ENCODE peak calls at places on chromosomes 6 and 20, in nine cellular contexts. One of them, this sample, is unnamed.
A peak's percentile ranks its signal among the peaks of the same experiment; 100 is the strongest.

GRCh38 chr6:134318396-134319281 is 727 bp upstream of the SGK1 start:
- DNase-seq in AG10803: no peak
- DNase-seq in upper lobe of right lung: no peak
- DNase-seq in astrocyte of the spinal cord: no peak
- DNase-seq in HCT116: no peak
- DNase-seq in K562: no peak
- DNase-seq in cardiac fibroblast: no peak
- DNase-seq in fibroblast of mammary gland: no peak
- DNase-seq in right atrium auricular region: no peak
- DNase-seq in this sample: no peak

GRCh38 chr6:161301338-161301737 is 27.5 kb upstream of the AGPAT4 start:
- DNase-seq in AG10803: peak; percentile 87
- DNase-seq in upper lobe of right lung: no peak
- DNase-seq in astrocyte of the spinal cord: peak; percentile 29
- DNase-seq in HCT116: no peak
- DNase-seq in K562: no peak
- DNase-seq in cardiac fibroblast: peak; percentile 83
- DNase-seq in fibroblast of mammary gland: peak; percentile 70
- DNase-seq in right atrium auricular region: peak; percentile 62
- DNase-seq in this sample: peak; percentile 93

GRCh38 chr6:69976591-69977090 is 110.3 kb downstream of the COL19A1 start:
- DNase-seq in AG10803: no peak
- DNase-seq in upper lobe of right lung: no peak
- DNase-seq in astrocyte of the spinal cord: no peak
- DNase-seq in HCT116: no peak
- DNase-seq in K562: no peak
- DNase-seq in cardiac fibroblast: peak; percentile 22
- DNase-seq in fibroblast of mammary gland: no peak
- DNase-seq in right atrium auricular region: no peak
- DNase-seq in this sample: no peak

GRCh38 chr20:1816384-1817381 is 78.5 kb upstream of the SIRPA start:
- DNase-seq in AG10803: peak; percentile 98
- DNase-seq in upper lobe of right lung: no peak
- DNase-seq in astrocyte of the spinal cord: peak; percentile 38
- DNase-seq in HCT116: no peak
- DNase-seq in K562: no peak
- DNase-seq in cardiac fibroblast: peak; percentile 88
- DNase-seq in fibroblast of mammary gland: peak; percentile 77
- DNase-seq in right atrium auricular region: peak; percentile 59
- DNase-seq in this sample: no peak

GRCh38 chr20:19560876-19561480 is 197.1 kb upstream of the RIN2 start:
- DNase-seq in AG10803: peak; percentile 58
- DNase-seq in upper lobe of right lung: no peak
- DNase-seq in astrocyte of the spinal cord: no peak
- DNase-seq in HCT116: no peak
- DNase-seq in K562: no peak
- DNase-seq in cardiac fibroblast: peak; percentile 18
- DNase-seq in fibroblast of mammary gland: peak; percentile 21
- DNase-seq in right atrium auricular region: no peak
- DNase-seq in this sample: peak; percentile 37

GRCh38 chr6:121555201-121555600 is 119.8 kb downstream of the GJA1 start:
- DNase-seq in AG10803: no peak
- DNase-seq in upper lobe of right lung: no peak
- DNase-seq in astrocyte of the spinal cord: no peak
- DNase-seq in HCT116: no peak
- DNase-seq in K562: no peak
- DNase-seq in cardiac fibroblast: no peak
- DNase-seq in fibroblast of mammary gland: no peak
- DNase-seq in right atrium auricular region: no peak
- DNase-seq in this sample: no peak

GRCh38 chr6:54493138-54493537 is 184.9 kb downstream of the TINAG start:
- DNase-seq in AG10803: peak; percentile 75
- DNase-seq in upper lobe of right lung: no peak
- DNase-seq in astrocyte of the spinal cord: peak; percentile 80
- DNase-seq in HCT116: peak; percentile 29
- DNase-seq in K562: no peak
- DNase-seq in cardiac fibroblast: peak; percentile 78
- DNase-seq in fibroblast of mammary gland: peak; percentile 82
- DNase-seq in right atrium auricular region: no peak
- DNase-seq in this sample: peak; percentile 22

GRCh38 chr6:7273709-7274108 is 39.3 kb downstream of the SSR1 start:
- DNase-seq in AG10803: no peak
- DNase-seq in upper lobe of right lung: no peak
- DNase-seq in astrocyte of the spinal cord: no peak
- DNase-seq in HCT116: no peak
- DNase-seq in K562: no peak
- DNase-seq in cardiac fibroblast: no peak
- DNase-seq in fibroblast of mammary gland: no peak
- DNase-seq in right atrium auricular region: no peak
- DNase-seq in this sample: no peak

GRCh38 chr6:22925920-22926587 is 356.7 kb downstream of the HDGFL1 start:
- DNase-seq in AG10803: peak; percentile 34
- DNase-seq in upper lobe of right lung: no peak
- DNase-seq in astrocyte of the spinal cord: no peak
- DNase-seq in HCT116: no peak
- DNase-seq in K562: no peak
- DNase-seq in cardiac fibroblast: peak; percentile 28
- DNase-seq in fibroblast of mammary gland: no peak
- DNase-seq in right atrium auricular region: no peak
- DNase-seq in this sample: no peak

GRCh38 chr6:69408886-69409285 is 387.9 kb downstream of the LMBRD1 start:
- DNase-seq in AG10803: no peak
- DNase-seq in upper lobe of right lung: no peak
- DNase-seq in astrocyte of the spinal cord: no peak
- DNase-seq in HCT116: no peak
- DNase-seq in K562: no peak
- DNase-seq in cardiac fibroblast: no peak
- DNase-seq in fibroblast of mammary gland: no peak
- DNase-seq in right atrium auricular region: no peak
- DNase-seq in this sample: no peak

GRCh38 chr6:136927313-136927712 is 5.2 kb downstream of the SLC35D3 start:
- DNase-seq in AG10803: no peak
- DNase-seq in upper lobe of right lung: no peak
- DNase-seq in astrocyte of the spinal cord: no peak
- DNase-seq in HCT116: peak; percentile 7
- DNase-seq in K562: peak; percentile 65
- DNase-seq in cardiac fibroblast: peak; percentile 9
- DNase-seq in fibroblast of mammary gland: no peak
- DNase-seq in right atrium auricular region: no peak
- DNase-seq in this sample: peak; percentile 21

GRCh38 chr6:22829070-22829469 is 259.7 kb downstream of the HDGFL1 start:
- DNase-seq in AG10803: no peak
- DNase-seq in upper lobe of right lung: no peak
- DNase-seq in astrocyte of the spinal cord: no peak
- DNase-seq in HCT116: no peak
- DNase-seq in K562: no peak
- DNase-seq in cardiac fibroblast: no peak
- DNase-seq in fibroblast of mammary gland: no peak
- DNase-seq in right atrium auricular region: no peak
- DNase-seq in this sample: no peak

GRCh38 chr6:105566503-105566902 is 163.6 kb upstream of the PREP start:
- DNase-seq in AG10803: no peak
- DNase-seq in upper lobe of right lung: no peak
- DNase-seq in astrocyte of the spinal cord: peak; percentile 30
- DNase-seq in HCT116: no peak
- DNase-seq in K562: no peak
- DNase-seq in cardiac fibroblast: no peak
- DNase-seq in fibroblast of mammary gland: no peak
- DNase-seq in right atrium auricular region: no peak
- DNase-seq in this sample: peak; percentile 60

GRCh38 chr6:37572340-37572739 is 72.6 kb upstream of the CCDC167 start:
- DNase-seq in AG10803: no peak
- DNase-seq in upper lobe of right lung: no peak
- DNase-seq in astrocyte of the spinal cord: no peak
- DNase-seq in HCT116: no peak
- DNase-seq in K562: peak; percentile 59
- DNase-seq in cardiac fibroblast: no peak
- DNase-seq in fibroblast of mammary gland: no peak
- DNase-seq in right atrium auricular region: no peak
- DNase-seq in this sample: no peak

GRCh38 chr6:134730013-134730412 is 219.9 kb downstream of the ALDH8A1 start:
- DNase-seq in AG10803: no peak
- DNase-seq in upper lobe of right lung: no peak
- DNase-seq in astrocyte of the spinal cord: no peak
- DNase-seq in HCT116: no peak
- DNase-seq in K562: no peak
- DNase-seq in cardiac fibroblast: no peak
- DNase-seq in fibroblast of mammary gland: no peak
- DNase-seq in right atrium auricular region: no peak
- DNase-seq in this sample: no peak

GRCh38 chr20:19405958-19406357 is 193.5 kb downstream of the SLC24A3 start:
- DNase-seq in AG10803: no peak
- DNase-seq in upper lobe of right lung: no peak
- DNase-seq in astrocyte of the spinal cord: no peak
- DNase-seq in HCT116: no peak
- DNase-seq in K562: no peak
- DNase-seq in cardiac fibroblast: no peak
- DNase-seq in fibroblast of mammary gland: no peak
- DNase-seq in right atrium auricular region: no peak
- DNase-seq in this sample: no peak

GRCh38 chr6:56370591-56371198 is 123.3 kb upstream of the COL21A1 start:
- DNase-seq in AG10803: peak; percentile 90
- DNase-seq in upper lobe of right lung: no peak
- DNase-seq in astrocyte of the spinal cord: peak; percentile 94
- DNase-seq in HCT116: no peak
- DNase-seq in K562: no peak
- DNase-seq in cardiac fibroblast: peak; percentile 98
- DNase-seq in fibroblast of mammary gland: peak; percentile 96
- DNase-seq in right atrium auricular region: peak; percentile 74
- DNase-seq in this sample: peak; percentile 79

GRCh38 chr6:105804436-105804835 is 281.7 kb upstream of the PRDM1 start:
- DNase-seq in AG10803: peak; percentile 75
- DNase-seq in upper lobe of right lung: no peak
- DNase-seq in astrocyte of the spinal cord: peak; percentile 74
- DNase-seq in HCT116: no peak
- DNase-seq in K562: no peak
- DNase-seq in cardiac fibroblast: peak; percentile 83
- DNase-seq in fibroblast of mammary gland: peak; percentile 92
- DNase-seq in right atrium auricular region: no peak
- DNase-seq in this sample: peak; percentile 58

GRCh38 chr6:12112540-12113189 is 100.6 kb downstream of the HIVEP1 start:
- DNase-seq in AG10803: no peak
- DNase-seq in upper lobe of right lung: no peak
- DNase-seq in astrocyte of the spinal cord: no peak
- DNase-seq in HCT116: no peak
- DNase-seq in K562: peak; percentile 49
- DNase-seq in cardiac fibroblast: no peak
- DNase-seq in fibroblast of mammary gland: no peak
- DNase-seq in right atrium auricular region: no peak
- DNase-seq in this sample: no peak

GRCh38 chr6:112899541-112899940 is 552.4 kb downstream of the RFPL4B start:
- DNase-seq in AG10803: no peak
- DNase-seq in upper lobe of right lung: no peak
- DNase-seq in astrocyte of the spinal cord: no peak
- DNase-seq in HCT116: no peak
- DNase-seq in K562: no peak
- DNase-seq in cardiac fibroblast: no peak
- DNase-seq in fibroblast of mammary gland: no peak
- DNase-seq in right atrium auricular region: no peak
- DNase-seq in this sample: no peak

DNA sequence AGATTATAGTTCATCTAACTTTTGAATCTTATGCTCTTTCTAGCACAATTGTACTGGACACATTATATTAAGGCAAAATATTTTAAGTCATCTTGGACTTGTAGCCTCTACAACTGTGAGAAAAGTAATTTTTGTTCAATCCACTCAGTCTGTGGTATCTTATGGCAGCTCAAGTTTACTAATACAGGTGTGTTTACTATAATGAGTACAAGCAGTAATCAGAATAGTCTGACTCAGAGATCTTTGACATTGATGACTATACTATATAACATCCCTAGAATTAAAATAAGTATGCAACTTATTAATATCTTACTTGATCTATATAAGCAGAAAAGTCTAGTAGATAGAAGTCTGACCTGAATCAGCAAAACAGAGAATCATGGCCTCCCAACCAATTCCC is 40.7 kb upstream of the PRSS16 start:
- DNase-seq in AG10803: no peak
- DNase-seq in upper lobe of right lung: no peak
- DNase-seq in astrocyte of the spinal cord: no peak
- DNase-seq in HCT116: no peak
- DNase-seq in K562: no peak
- DNase-seq in cardiac fibroblast: no peak
- DNase-seq in fibroblast of mammary gland: no peak
- DNase-seq in right atrium auricular region: no peak
- DNase-seq in this sample: no peak
- H3K4me3 ChIP-seq in AG10803: no peak overlapping the region
- H3K4me3 ChIP-seq in upper lobe of right lung: no peak overlapping the region
- H3K4me3 ChIP-seq in astrocyte of the spinal cord: no peak overlapping the region
- H3K4me3 ChIP-seq in HCT116: no peak overlapping the region
- H3K4me3 ChIP-seq in K562: no peak overlapping the region
- H3K4me3 ChIP-seq in cardiac fibroblast: no peak overlapping the region
- H3K4me3 ChIP-seq in fibroblast of mammary gland: no peak overlapping the region
- H3K4me3 ChIP-seq in right atrium auricular region: no peak overlapping the region
- H3K4me3 ChIP-seq in this sample: no peak overlapping the region

GRCh38 chr6:324729-325125 is 32.4 kb downstream of the DUSP22 start:
- DNase-seq in AG10803: no peak
- DNase-seq in upper lobe of right lung: peak; percentile 70
- DNase-seq in astrocyte of the spinal cord: no peak
- DNase-seq in HCT116: no peak
- DNase-seq in K562: no peak
- DNase-seq in cardiac fibroblast: no peak
- DNase-seq in fibroblast of mammary gland: no peak
- DNase-seq in right atrium auricular region: no peak
- DNase-seq in this sample: no peak
- H3K4me3 ChIP-seq in AG10803: no peak overlapping the region
- H3K4me3 ChIP-seq in upper lobe of right lung: no peak overlapping the region
- H3K4me3 ChIP-seq in astrocyte of the spinal cord: no peak overlapping the region
- H3K4me3 ChIP-seq in HCT116: no peak overlapping the region
- H3K4me3 ChIP-seq in K562: no peak overlapping the region
- H3K4me3 ChIP-seq in cardiac fibroblast: no peak overlapping the region
- H3K4me3 ChIP-seq in fibroblast of mammary gland: no peak overlapping the region
- H3K4me3 ChIP-seq in right atrium auricular region: no peak overlapping the region
- H3K4me3 ChIP-seq in this sample: no peak overlapping the region

GRCh38 chr6:109478848-109479624 is 4.0 kb downstream of the ZBTB24 start:
- DNase-seq in AG10803: no peak
- DNase-seq in upper lobe of right lung: no peak
- DNase-seq in astrocyte of the spinal cord: no peak
- DNase-seq in HCT116: no peak
- DNase-seq in K562: no peak
- DNase-seq in cardiac fibroblast: no peak
- DNase-seq in fibroblast of mammary gland: no peak
- DNase-seq in right atrium auricular region: no peak
- DNase-seq in this sample: no peak
- H3K4me3 ChIP-seq in AG10803: peak overlapping the region; percentile 15
- H3K4me3 ChIP-seq in upper lobe of right lung: peak overlapping the region; percentile 23
- H3K4me3 ChIP-seq in astrocyte of the spinal cord: no peak overlapping the region
- H3K4me3 ChIP-seq in HCT116: no peak overlapping the region
- H3K4me3 ChIP-seq in K562: no peak overlapping the region
- H3K4me3 ChIP-seq in cardiac fibroblast: no peak overlapping the region
- H3K4me3 ChIP-seq in fibroblast of mammary gland: peak overlapping the region; percentile 9
- H3K4me3 ChIP-seq in right atrium auricular region: no peak overlapping the region
- H3K4me3 ChIP-seq in this sample: peak overlapping the region; percentile 2

GRCh38 chr6:4776493-4776966 is 326 bp downstream of the CDYL start:
- DNase-seq in AG10803: no peak
- DNase-seq in upper lobe of right lung: peak; percentile 80
- DNase-seq in astrocyte of the spinal cord: peak; percentile 33
- DNase-seq in HCT116: no peak
- DNase-seq in K562: peak; percentile 78
- DNase-seq in cardiac fibroblast: no peak
- DNase-seq in fibroblast of mammary gland: no peak
- DNase-seq in right atrium auricular region: no peak
- DNase-seq in this sample: no peak
- H3K4me3 ChIP-seq in AG10803: peak overlapping the region; percentile 78
- H3K4me3 ChIP-seq in upper lobe of right lung: peak overlapping the region; percentile 67
- H3K4me3 ChIP-seq in astrocyte of the spinal cord: peak overlapping the region; percentile 66
- H3K4me3 ChIP-seq in HCT116: peak overlapping the region; percentile 73
- H3K4me3 ChIP-seq in K562: peak overlapping the region; percentile 57
- H3K4me3 ChIP-seq in cardiac fibroblast: peak overlapping the region; percentile 61
- H3K4me3 ChIP-seq in fibroblast of mammary gland: peak overlapping the region; percentile 69
- H3K4me3 ChIP-seq in right atrium auricular region: peak overlapping the region; percentile 78
- H3K4me3 ChIP-seq in this sample: peak overlapping the region; percentile 56